ENCODE peak calls at places on chromosome 2, in six cellular contexts. U is AG09309, A is fibroblast of villous mesenchyme, Z is heart left ventricle, C is skeletal muscle cell, X is lower lobe of right lung. H is an unnamed sample.

GRCh38 chr2:70975237-70975636 is 3.2 kb upstream of the ANKRD53 start:
- DNase-seq in X (no peak), A (no peak), U (no peak), C (no peak), Z (no peak), H (no peak)

GRCh38 chr2:13605266-13605665 is 888.5 kb downstream of the TRIB2 start:
- DNase-seq in Z (no peak), U (no peak), X (no peak), A (no peak), C (peak), H (no peak)

GRCh38 chr2:22784586-22784985 is 600.4 kb upstream of the KLHL29 start:
- DNase-seq in A (no peak), U (no peak), C (no peak), X (no peak), Z (no peak), H (no peak)

GRCh38 chr2:37344453-37345361 is at the start of gene QPCT:
- DNase-seq in A (peak), X (peak), Z (peak), U (no peak), C (no peak), H (peak)

GRCh38 chr2:219615036-219615435 is 12.4 kb upstream of the SLC4A3 start:
- DNase-seq in C (no peak), A (no peak), X (no peak), Z (no peak), U (no peak), H (no peak)

GRCh38 chr2:43438858-43439655 is 156.8 kb downstream of the THADA start:
- DNase-seq in U (no peak), C (no peak), X (no peak), A (peak), Z (no peak), H (no peak)

GRCh38 chr2:176614049-176614448 is 344.8 kb downstream of the MTX2 start:
- DNase-seq in Z (no peak), C (no peak), A (peak), U (no peak), X (no peak), H (no peak)

GRCh38 chr2:196291418-196291817 is 120.0 kb upstream of the STK17B start:
- DNase-seq in X (no peak), Z (no peak), A (no peak), C (no peak), U (no peak), H (no peak)

DNA sequence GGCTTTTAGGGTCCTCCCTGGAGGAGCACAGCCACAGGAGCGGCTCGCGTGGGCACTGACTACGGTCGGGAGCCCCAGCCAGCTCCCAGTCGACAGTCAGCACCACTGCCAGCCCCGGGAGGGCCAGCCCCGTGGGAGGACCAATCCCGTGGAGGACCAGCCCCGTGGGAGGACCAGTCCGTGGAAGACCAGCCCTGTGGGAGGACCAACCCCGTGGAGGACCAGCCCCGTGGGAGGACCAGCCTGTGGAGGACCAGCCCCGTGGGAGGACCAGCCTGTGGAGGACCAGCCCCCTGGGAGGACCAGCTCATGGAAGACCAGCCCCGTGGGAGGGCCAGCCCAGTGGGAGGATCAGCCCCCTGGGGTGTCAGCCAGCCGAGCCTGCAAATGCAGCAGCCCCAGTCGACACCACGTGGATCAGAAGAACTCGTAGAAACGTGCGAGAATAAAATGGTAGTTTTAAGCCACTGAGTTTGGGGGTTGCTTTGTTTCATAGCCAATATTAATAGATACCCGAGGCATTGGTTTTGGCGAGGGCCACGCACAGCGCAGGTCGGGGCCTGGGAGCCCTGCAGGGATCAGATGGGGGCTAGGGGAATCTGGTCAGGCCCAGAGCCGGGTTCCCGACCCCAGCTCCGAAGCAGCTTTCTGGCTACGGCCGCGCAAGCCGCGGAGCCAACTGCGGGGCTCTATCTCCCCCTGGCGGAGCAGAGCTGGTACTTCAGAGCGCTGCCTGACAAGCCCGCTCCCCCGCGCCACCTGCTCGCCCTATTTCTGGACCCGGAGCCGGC is 73.0 kb downstream of the TEX51 start:
- DNase-seq in U (peak), A (peak), Z (peak), X (peak), C (no peak), H (peak)
- H3K4me3 ChIP-seq in U (peak), A (peak), Z (peak), X (peak), C (peak), H (peak)

GRCh38 chr2:149544692-149545091 is 42.9 kb downstream of the MMADHC start:
- DNase-seq in Z (no peak), C (no peak), U (no peak), X (no peak), A (peak), H (no peak)
- H3K4me3 ChIP-seq in Z (no peak), C (no peak), U (no peak), X (no peak), A (peak), H (no peak)

DNA sequence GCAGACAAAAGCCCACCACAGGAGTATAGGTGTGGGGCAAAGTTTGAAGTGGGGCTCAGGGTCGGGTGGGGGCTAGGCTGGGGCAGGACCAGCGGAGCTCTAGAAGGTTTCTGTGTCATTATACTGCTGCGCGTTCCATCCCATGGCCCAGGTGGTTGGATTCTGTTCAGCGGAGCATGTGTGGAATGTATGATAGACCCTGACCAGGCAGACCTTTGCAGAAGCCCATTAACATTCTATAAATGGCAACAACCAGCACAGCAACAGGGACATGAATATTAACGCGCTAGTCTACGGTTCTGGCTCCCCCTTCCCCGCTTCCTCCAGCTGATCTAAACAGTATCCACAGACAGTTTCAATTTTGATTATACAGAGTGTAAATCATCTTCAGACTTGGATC is 4.1 kb upstream of the PRKCE start:
- DNase-seq in Z (no peak), X (no peak), A (no peak), U (no peak), C (no peak), H (no peak)
- H3K4me3 ChIP-seq in Z (no peak), X (no peak), A (no peak), U (no peak), C (no peak), H (no peak)

GRCh38 chr2:84719434-84719833 is 161.4 kb downstream of the TRABD2A start:
- DNase-seq in X (no peak), Z (no peak), A (no peak), U (no peak), C (no peak), H (no peak)
- H3K4me3 ChIP-seq in X (no peak), Z (no peak), A (no peak), U (no peak), C (no peak), H (no peak)

DNA sequence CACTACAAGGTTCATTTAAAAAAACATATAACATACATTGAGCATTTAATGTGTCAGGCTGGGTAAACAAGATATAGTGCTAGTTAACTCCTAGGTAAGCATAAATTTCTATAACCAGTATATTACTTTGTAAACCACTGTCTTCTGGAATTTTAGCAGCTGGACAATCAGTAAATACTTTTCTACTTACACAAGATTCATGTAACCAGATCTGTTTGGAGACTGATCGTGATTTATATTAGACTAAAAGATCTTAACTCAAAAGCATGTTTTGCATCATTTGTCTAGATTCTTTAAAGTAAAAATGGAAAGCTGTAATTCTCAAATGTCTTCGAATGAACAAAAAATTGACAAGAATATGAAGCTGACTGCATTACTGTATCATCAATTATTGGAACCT is 941 bp upstream of the SGO2 start:
- DNase-seq in X (no peak), Z (no peak), U (no peak), A (peak), C (no peak), H (no peak)
- H3K4me3 ChIP-seq in X (no peak), Z (no peak), U (no peak), A (no peak), C (no peak), H (peak)

GRCh38 chr2:23900927-23901322 is 26.0 kb downstream of the ATAD2B start:
- DNase-seq in X (no peak), Z (no peak), U (peak), C (peak), A (peak), H (no peak)
- H3K4me3 ChIP-seq in X (no peak), Z (no peak), U (no peak), C (no peak), A (peak), H (no peak)

DNA sequence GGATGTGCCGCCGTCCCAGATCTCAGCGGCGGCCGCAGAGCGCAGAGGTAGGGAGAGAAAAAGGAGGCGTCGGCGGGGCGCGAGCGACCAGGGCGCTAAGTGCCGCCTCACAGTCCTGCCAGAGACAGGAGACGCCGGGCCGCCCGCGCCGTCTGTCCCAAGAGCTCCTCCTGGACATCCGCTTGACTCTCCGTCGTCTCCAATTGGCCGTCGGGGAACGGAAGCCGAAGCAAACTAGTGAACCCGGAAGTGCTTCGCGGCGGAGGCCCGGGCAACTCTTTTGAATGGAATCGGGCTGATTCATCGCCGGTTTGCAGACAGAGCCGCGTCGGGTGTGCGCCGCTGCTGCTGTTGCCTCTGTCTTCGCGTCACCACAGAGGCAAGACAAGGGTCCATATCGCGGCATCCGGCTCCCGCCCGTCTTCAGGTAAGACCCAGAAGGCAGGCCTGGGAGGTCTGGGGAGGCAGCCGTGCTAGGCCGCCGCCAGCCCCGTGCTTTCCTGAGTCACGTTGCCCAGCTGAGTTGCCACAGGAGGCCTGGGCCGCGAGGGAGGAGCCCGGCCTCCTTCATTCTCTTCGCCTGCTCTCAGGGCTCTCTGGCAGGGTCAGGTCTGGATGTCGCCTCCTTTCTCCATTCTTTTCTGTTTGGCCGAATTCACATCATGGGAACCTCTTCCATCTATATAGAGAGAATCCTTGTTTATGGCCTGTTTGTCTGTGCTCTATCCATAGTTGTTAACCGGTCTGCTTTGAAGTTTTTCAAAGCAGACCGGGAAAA is at the start of gene PSMD14:
- DNase-seq in Z (peak), A (peak), X (peak), C (peak), U (peak), H (peak)
- H3K4me3 ChIP-seq in Z (peak), A (peak), X (peak), C (peak), U (peak), H (peak)

GRCh38 chr2:674319-674985 is 2.8 kb downstream of the TMEM18 start:
- DNase-seq in Z (no peak), A (no peak), U (no peak), X (no peak), C (no peak), H (no peak)
- H3K4me3 ChIP-seq in Z (no peak), A (no peak), U (no peak), X (no peak), C (no peak), H (no peak)

DNA sequence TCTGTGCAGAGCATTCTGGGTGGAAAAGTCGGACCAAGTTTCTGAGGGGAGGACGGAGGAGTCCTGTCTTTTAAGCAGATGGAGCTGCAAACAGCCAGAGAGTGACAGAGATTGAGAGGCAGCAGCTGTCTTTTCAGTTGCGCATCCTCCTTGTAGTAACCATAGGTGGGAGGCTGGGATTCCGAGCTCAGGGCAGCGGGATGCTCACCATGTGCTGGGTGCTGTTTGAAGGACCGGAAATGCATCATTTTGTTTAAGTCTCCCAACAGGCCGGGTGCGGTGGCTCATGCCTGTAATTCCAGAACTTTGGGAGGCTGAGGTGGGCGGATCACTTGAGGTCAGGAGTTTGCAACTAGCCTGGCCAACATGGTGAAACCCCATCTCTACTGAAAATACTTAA is 93.4 kb downstream of the AGAP1 start:
- DNase-seq in A (no peak), U (no peak), C (no peak), X (no peak), Z (no peak), H (no peak)
- H3K4me3 ChIP-seq in A (no peak), U (no peak), C (no peak), X (no peak), Z (no peak), H (no peak)

H was measured in left ventricle myocardium inferior.